ENCODE peak calls at places on chromosomes 1 and 21, in eight cellular contexts. One of them, this sample, is unnamed.

GRCh38 chr1:38360807-38361206 is 314.2 kb upstream of the POU3F1 start:
- DNase-seq in activated B cell treated with CpG ODN at 0.5 μM for 24 hours: no peak
- DNase-seq in hepatic stellate cell: no peak
- DNase-seq in C1 segment of cervical spinal cord: no peak
- DNase-seq in right cardiac atrium: no peak
- DNase-seq in NCI-H2107: no peak
- DNase-seq in GM23248: no peak
- DNase-seq in stimulated activated CD8-positive, alpha-beta memory T cell treated with anti-CD3 and anti-CD28 coated beads, Interleukin-7, amount 100 ng/mL, for 24 hours: no peak
- DNase-seq in this sample: no peak

GRCh38 chr1:64111787-64112186 is 91.6 kb upstream of the UBE2U start:
- DNase-seq in activated B cell treated with CpG ODN at 0.5 μM for 24 hours: no peak
- DNase-seq in hepatic stellate cell: no peak
- DNase-seq in C1 segment of cervical spinal cord: no peak
- DNase-seq in right cardiac atrium: no peak
- DNase-seq in NCI-H2107: no peak
- DNase-seq in GM23248: peak
- DNase-seq in stimulated activated CD8-positive, alpha-beta memory T cell treated with anti-CD3 and anti-CD28 coated beads, Interleukin-7, amount 100 ng/mL, for 24 hours: no peak
- DNase-seq in this sample: no peak

GRCh38 chr1:41048540-41048939 is 27.0 kb upstream of the SLFNL1 start:
- DNase-seq in activated B cell treated with CpG ODN at 0.5 μM for 24 hours: no peak
- DNase-seq in hepatic stellate cell: no peak
- DNase-seq in C1 segment of cervical spinal cord: no peak
- DNase-seq in right cardiac atrium: no peak
- DNase-seq in NCI-H2107: no peak
- DNase-seq in GM23248: no peak
- DNase-seq in stimulated activated CD8-positive, alpha-beta memory T cell treated with anti-CD3 and anti-CD28 coated beads, Interleukin-7, amount 100 ng/mL, for 24 hours: no peak
- DNase-seq in this sample: no peak

GRCh38 chr1:178126790-178127189 is 32.9 kb downstream of the RASAL2 start:
- DNase-seq in activated B cell treated with CpG ODN at 0.5 μM for 24 hours: no peak
- DNase-seq in hepatic stellate cell: peak
- DNase-seq in C1 segment of cervical spinal cord: no peak
- DNase-seq in right cardiac atrium: no peak
- DNase-seq in NCI-H2107: no peak
- DNase-seq in GM23248: peak
- DNase-seq in stimulated activated CD8-positive, alpha-beta memory T cell treated with anti-CD3 and anti-CD28 coated beads, Interleukin-7, amount 100 ng/mL, for 24 hours: no peak
- DNase-seq in this sample: no peak

GRCh38 chr1:53448241-53448841 is 10.9 kb upstream of the DMRTB1 start:
- DNase-seq in activated B cell treated with CpG ODN at 0.5 μM for 24 hours: no peak
- DNase-seq in hepatic stellate cell: no peak
- DNase-seq in C1 segment of cervical spinal cord: no peak
- DNase-seq in right cardiac atrium: no peak
- DNase-seq in NCI-H2107: no peak
- DNase-seq in GM23248: no peak
- DNase-seq in stimulated activated CD8-positive, alpha-beta memory T cell treated with anti-CD3 and anti-CD28 coated beads, Interleukin-7, amount 100 ng/mL, for 24 hours: no peak
- DNase-seq in this sample: no peak

GRCh38 chr1:36301220-36301619 is 4.9 kb upstream of the SH3D21 start:
- DNase-seq in activated B cell treated with CpG ODN at 0.5 μM for 24 hours: no peak
- DNase-seq in hepatic stellate cell: no peak
- DNase-seq in C1 segment of cervical spinal cord: no peak
- DNase-seq in right cardiac atrium: no peak
- DNase-seq in NCI-H2107: no peak
- DNase-seq in GM23248: no peak
- DNase-seq in stimulated activated CD8-positive, alpha-beta memory T cell treated with anti-CD3 and anti-CD28 coated beads, Interleukin-7, amount 100 ng/mL, for 24 hours: no peak
- DNase-seq in this sample: no peak

GRCh38 chr1:40773748-40774265 is 9.8 kb upstream of the KCNQ4 start:
- DNase-seq in activated B cell treated with CpG ODN at 0.5 μM for 24 hours: no peak
- DNase-seq in hepatic stellate cell: no peak
- DNase-seq in C1 segment of cervical spinal cord: no peak
- DNase-seq in right cardiac atrium: no peak
- DNase-seq in NCI-H2107: no peak
- DNase-seq in GM23248: no peak
- DNase-seq in stimulated activated CD8-positive, alpha-beta memory T cell treated with anti-CD3 and anti-CD28 coated beads, Interleukin-7, amount 100 ng/mL, for 24 hours: no peak
- DNase-seq in this sample: no peak

GRCh38 chr1:70033934-70034333 is 171.4 kb downstream of the LRRC40 start:
- DNase-seq in activated B cell treated with CpG ODN at 0.5 μM for 24 hours: no peak
- DNase-seq in hepatic stellate cell: no peak
- DNase-seq in C1 segment of cervical spinal cord: no peak
- DNase-seq in right cardiac atrium: no peak
- DNase-seq in NCI-H2107: no peak
- DNase-seq in GM23248: no peak
- DNase-seq in stimulated activated CD8-positive, alpha-beta memory T cell treated with anti-CD3 and anti-CD28 coated beads, Interleukin-7, amount 100 ng/mL, for 24 hours: no peak
- DNase-seq in this sample: no peak

GRCh38 chr1:180632326-180633088 is 685 bp downstream of the XPR1 start:
- DNase-seq in activated B cell treated with CpG ODN at 0.5 μM for 24 hours: peak
- DNase-seq in hepatic stellate cell: peak
- DNase-seq in C1 segment of cervical spinal cord: peak
- DNase-seq in right cardiac atrium: no peak
- DNase-seq in NCI-H2107: no peak
- DNase-seq in GM23248: peak
- DNase-seq in stimulated activated CD8-positive, alpha-beta memory T cell treated with anti-CD3 and anti-CD28 coated beads, Interleukin-7, amount 100 ng/mL, for 24 hours: peak
- DNase-seq in this sample: peak

GRCh38 chr1:10536133-10536768 is 61.5 kb downstream of the PEX14 start:
- DNase-seq in activated B cell treated with CpG ODN at 0.5 μM for 24 hours: no peak
- DNase-seq in hepatic stellate cell: no peak
- DNase-seq in C1 segment of cervical spinal cord: no peak
- DNase-seq in right cardiac atrium: no peak
- DNase-seq in NCI-H2107: no peak
- DNase-seq in GM23248: no peak
- DNase-seq in stimulated activated CD8-positive, alpha-beta memory T cell treated with anti-CD3 and anti-CD28 coated beads, Interleukin-7, amount 100 ng/mL, for 24 hours: no peak
- DNase-seq in this sample: no peak

GRCh38 chr21:42587036-42587435 is 66.4 kb upstream of the PDE9A start:
- DNase-seq in activated B cell treated with CpG ODN at 0.5 μM for 24 hours: no peak
- DNase-seq in hepatic stellate cell: no peak
- DNase-seq in C1 segment of cervical spinal cord: no peak
- DNase-seq in right cardiac atrium: no peak
- DNase-seq in NCI-H2107: no peak
- DNase-seq in GM23248: no peak
- DNase-seq in stimulated activated CD8-positive, alpha-beta memory T cell treated with anti-CD3 and anti-CD28 coated beads, Interleukin-7, amount 100 ng/mL, for 24 hours: no peak
- DNase-seq in this sample: no peak

GRCh38 chr1:31483012-31483946 is 70.3 kb downstream of the SERINC2 start:
- DNase-seq in activated B cell treated with CpG ODN at 0.5 μM for 24 hours: no peak
- DNase-seq in hepatic stellate cell: no peak
- DNase-seq in C1 segment of cervical spinal cord: no peak
- DNase-seq in right cardiac atrium: no peak
- DNase-seq in NCI-H2107: no peak
- DNase-seq in GM23248: peak
- DNase-seq in stimulated activated CD8-positive, alpha-beta memory T cell treated with anti-CD3 and anti-CD28 coated beads, Interleukin-7, amount 100 ng/mL, for 24 hours: no peak
- DNase-seq in this sample: peak

This sample was measured in tibial nerve.